ENCODE peak calls at places on chromosome 7, in four cellular contexts. One of them, this sample, is unnamed.

GRCh38 chr7:125173571-125173970 is 243.9 kb upstream of the POT1 start:
- DNase-seq in transverse colon: no peak
- DNase-seq in stomach: no peak
- DNase-seq in thyroid gland: no peak
- DNase-seq in this sample: no peak

GRCh38 chr7:103073989-103074518 is 542 bp downstream of the FBXL13 start:
- DNase-seq in stomach: peak; percentile 55
- DNase-seq in thyroid gland: no peak
- DNase-seq in transverse colon: peak; percentile 18
- DNase-seq in this sample: no peak

GRCh38 chr7:105887569-105888199 is 11.3 kb upstream of the ATXN7L1 start:
- DNase-seq in transverse colon: no peak
- DNase-seq in thyroid gland: peak; percentile 69
- DNase-seq in stomach: peak; percentile 74
- DNase-seq in this sample: no peak

GRCh38 chr7:30776971-30777370 is 5.8 kb downstream of the MINDY4 start:
- DNase-seq in transverse colon: no peak
- DNase-seq in thyroid gland: no peak
- DNase-seq in stomach: no peak
- DNase-seq in this sample: no peak

GRCh38 chr7:37408885-37409248 is 39.8 kb downstream of the ELMO1 start:
- DNase-seq in transverse colon: no peak
- DNase-seq in stomach: no peak
- DNase-seq in thyroid gland: no peak
- DNase-seq in this sample: peak; percentile 25

GRCh38 chr7:155371331-155371883 is 73.7 kb downstream of the INSIG1 start:
- DNase-seq in thyroid gland: no peak
- DNase-seq in stomach: no peak
- DNase-seq in transverse colon: no peak
- DNase-seq in this sample: no peak

GRCh38 chr7:55961994-55962393 is 2.4 kb upstream of the NIPSNAP2 start:
- DNase-seq in thyroid gland: no peak
- DNase-seq in stomach: no peak
- DNase-seq in transverse colon: no peak
- DNase-seq in this sample: peak; percentile 33

GRCh38 chr7:146772581-146772980 is 656.0 kb downstream of the CNTNAP2 start:
- DNase-seq in transverse colon: no peak
- DNase-seq in stomach: no peak
- DNase-seq in thyroid gland: no peak
- DNase-seq in this sample: peak; percentile 18

GRCh38 chr7:16811555-16811954 is 6.8 kb upstream of the AGR2 start:
- DNase-seq in transverse colon: no peak
- DNase-seq in thyroid gland: no peak
- DNase-seq in stomach: no peak
- DNase-seq in this sample: no peak

GRCh38 chr7:10022957-10023356 is 950.7 kb upstream of the PHF14 start:
- DNase-seq in thyroid gland: no peak
- DNase-seq in transverse colon: no peak
- DNase-seq in stomach: no peak
- DNase-seq in this sample: no peak

GRCh38 chr7:42069625-42070024 is 167.4 kb downstream of the GLI3 start:
- DNase-seq in transverse colon: no peak
- DNase-seq in stomach: no peak
- DNase-seq in thyroid gland: no peak
- DNase-seq in this sample: no peak

GRCh38 chr7:86692755-86693154 is 49.0 kb downstream of the GRM3 start:
- DNase-seq in transverse colon: no peak
- DNase-seq in stomach: no peak
- DNase-seq in thyroid gland: no peak
- DNase-seq in this sample: no peak

GRCh38 chr7:15686209-15686956 is at the start of gene MEOX2:
- DNase-seq in transverse colon: peak; percentile 44
- DNase-seq in thyroid gland: peak; percentile 32
- DNase-seq in stomach: no peak
- DNase-seq in this sample: no peak

GRCh38 chr7:17580141-17580540 is 281.7 kb downstream of the AHR start:
- DNase-seq in thyroid gland: no peak
- DNase-seq in stomach: no peak
- DNase-seq in transverse colon: no peak
- DNase-seq in this sample: no peak

DNA sequence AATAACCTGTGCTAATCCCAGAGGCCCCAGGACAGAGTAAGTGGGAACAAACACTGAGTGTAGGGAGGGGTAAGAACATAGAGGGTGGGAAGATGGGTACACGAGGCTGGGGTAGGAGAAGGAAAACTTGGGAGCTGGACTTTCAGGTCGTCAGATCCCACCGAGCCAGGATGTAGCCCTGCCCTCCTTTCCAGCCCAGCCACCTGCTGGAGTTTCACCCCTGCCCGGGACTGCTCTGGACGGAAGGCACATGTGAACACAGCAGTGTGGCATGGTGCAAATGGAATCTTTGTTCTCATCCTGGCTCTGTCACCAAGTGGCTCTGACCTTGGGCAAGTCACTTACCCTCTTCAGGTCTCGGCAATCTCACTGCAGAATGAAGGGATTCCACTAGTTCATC is 52.8 kb downstream of the PODXL start:
- DNase-seq in stomach: no peak
- DNase-seq in transverse colon: no peak
- DNase-seq in thyroid gland: no peak
- DNase-seq in this sample: no peak
- TF ChIP-seq POLR2A in stomach: no peak
- TF ChIP-seq POLR2A in transverse colon: no peak
- TF ChIP-seq POLR2A in thyroid gland: no peak
- TF ChIP-seq POLR2A in this sample: no peak

GRCh38 chr7:191105-192034 is 1.0 kb upstream of the FAM20C start:
- DNase-seq in transverse colon: no peak
- DNase-seq in stomach: no peak
- DNase-seq in thyroid gland: peak; percentile 92
- DNase-seq in this sample: no peak
- TF ChIP-seq POLR2A in transverse colon: no peak
- TF ChIP-seq POLR2A in stomach: no peak
- TF ChIP-seq POLR2A in thyroid gland: no peak
- TF ChIP-seq POLR2A in this sample: no peak

DNA sequence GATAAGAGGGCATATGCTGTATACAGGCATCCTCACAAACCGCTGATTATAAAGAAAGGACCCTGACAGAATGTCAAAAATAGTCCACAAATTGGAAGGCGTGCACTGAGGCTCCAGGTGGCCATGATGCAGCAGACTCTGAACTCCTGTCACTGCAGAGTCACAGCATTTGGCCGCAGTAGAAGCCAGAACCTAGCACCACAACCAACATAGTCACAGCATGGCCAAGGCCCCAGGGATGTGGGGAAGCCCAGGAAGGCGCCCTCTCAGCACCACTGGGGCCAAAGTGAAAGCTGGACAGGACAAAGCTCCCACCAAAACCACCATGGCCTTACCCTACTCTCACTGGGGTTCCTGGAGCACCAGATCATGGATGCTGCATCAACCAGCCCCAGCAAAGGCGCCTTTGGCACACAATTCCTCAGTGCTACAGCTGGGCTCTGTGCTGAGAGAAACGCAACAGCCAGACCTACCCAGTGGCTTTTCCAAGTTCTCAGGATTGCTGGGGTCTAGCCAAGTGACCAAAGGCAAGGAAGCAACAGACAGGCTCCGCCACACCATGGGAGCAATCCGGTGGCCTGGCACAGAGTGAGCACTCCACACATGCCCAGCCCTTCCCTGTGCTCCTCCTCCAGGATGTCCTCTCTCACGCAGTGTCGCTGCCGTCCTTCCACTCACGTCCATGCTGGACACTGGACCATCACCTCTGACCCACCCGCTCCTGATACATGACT is 60.2 kb downstream of the STK17A start:
- DNase-seq in transverse colon: no peak
- DNase-seq in stomach: no peak
- DNase-seq in thyroid gland: no peak
- DNase-seq in this sample: no peak
- TF ChIP-seq POLR2A in transverse colon: no peak
- TF ChIP-seq POLR2A in stomach: no peak
- TF ChIP-seq POLR2A in thyroid gland: no peak
- TF ChIP-seq POLR2A in this sample: no peak

GRCh38 chr7:70627488-70627887 is 504.5 kb upstream of the GALNT17 start:
- DNase-seq in thyroid gland: no peak
- DNase-seq in transverse colon: no peak
- DNase-seq in stomach: no peak
- DNase-seq in this sample: no peak
- TF ChIP-seq POLR2A in thyroid gland: no peak
- TF ChIP-seq POLR2A in transverse colon: no peak
- TF ChIP-seq POLR2A in stomach: no peak
- TF ChIP-seq POLR2A in this sample: no peak

GRCh38 chr7:101816499-101817030 is 861 bp upstream of the CUX1 start:
- DNase-seq in stomach: peak; percentile 65
- DNase-seq in transverse colon: peak; percentile 64
- DNase-seq in thyroid gland: peak; percentile 63
- DNase-seq in this sample: peak; percentile 49

GRCh38 chr7:101815826-101816488 is 1.5 kb upstream of the CUX1 start:
- DNase-seq in transverse colon: peak; percentile 79
- DNase-seq in stomach: peak; percentile 79
- DNase-seq in thyroid gland: peak; percentile 74
- DNase-seq in this sample: peak; percentile 92

GRCh38 chr7:101817930-101818698 is 688 bp downstream of the CUX1 start:
- DNase-seq in transverse colon: no peak
- DNase-seq in thyroid gland: no peak
- DNase-seq in stomach: no peak
- DNase-seq in this sample: no peak

GRCh38 chr7:101818699-101819071 is 1.3 kb downstream of the CUX1 start:
- DNase-seq in thyroid gland: peak; percentile 51
- DNase-seq in stomach: no peak
- DNase-seq in transverse colon: no peak
- DNase-seq in this sample: no peak

DNA sequence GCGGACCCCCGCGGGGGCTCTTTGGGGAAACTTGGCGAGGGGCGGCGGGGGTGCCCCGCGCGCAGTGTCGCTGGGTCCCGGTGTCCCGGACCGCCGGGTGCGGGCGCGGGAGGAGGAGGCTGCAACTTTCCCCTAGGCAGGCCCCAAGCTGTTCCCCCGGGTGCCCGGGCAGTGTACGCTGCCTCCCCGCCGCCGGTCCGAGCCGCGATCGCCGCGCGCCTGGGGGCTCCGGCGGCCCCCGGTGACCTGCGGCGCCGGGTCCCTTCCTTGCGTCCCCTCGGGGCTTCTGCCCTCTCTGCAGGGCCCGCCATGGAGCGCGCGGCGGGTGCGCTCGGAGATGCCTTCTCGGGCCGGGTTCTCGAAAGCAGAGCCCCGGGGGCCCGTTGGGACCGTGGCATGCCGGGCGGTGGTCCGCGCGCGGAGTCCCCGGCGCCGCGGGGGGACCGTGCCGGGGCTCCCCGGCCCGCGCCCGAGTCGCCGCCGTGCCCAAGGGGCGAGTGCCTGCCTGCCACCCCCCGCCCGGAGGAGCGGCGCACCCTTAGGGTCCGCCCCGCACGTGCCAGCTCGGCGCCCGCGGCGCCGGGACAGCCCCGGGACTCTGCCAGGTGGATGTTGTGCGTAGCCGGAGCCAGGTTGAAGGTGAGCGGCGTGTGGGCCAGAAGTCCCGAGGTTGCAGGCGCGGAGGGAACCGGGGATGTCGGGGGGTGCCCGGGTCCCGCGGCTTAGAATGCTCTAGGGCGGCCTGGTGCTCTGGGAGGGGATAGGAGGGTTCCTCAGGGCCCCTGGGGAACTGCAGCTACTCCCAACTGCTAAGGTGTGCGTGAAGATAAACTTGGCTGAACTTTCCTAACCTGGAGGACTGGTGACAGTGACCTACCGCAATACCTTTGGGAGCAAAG is at the start of gene CUX1:
- DNase-seq in stomach: peak; percentile 54
- DNase-seq in transverse colon: peak; percentile 59
- DNase-seq in thyroid gland: peak; percentile 52
- DNase-seq in this sample: peak; percentile 78
- TF ChIP-seq POLR2A in stomach: no peak
- TF ChIP-seq POLR2A in transverse colon: no peak
- TF ChIP-seq POLR2A in thyroid gland: no peak
- TF ChIP-seq POLR2A in this sample: no peak

GRCh38 chr7:26001662-26002244 is 150.2 kb upstream of the NFE2L3 start:
- DNase-seq in stomach: peak; percentile 76
- DNase-seq in thyroid gland: no peak
- DNase-seq in transverse colon: no peak
- DNase-seq in this sample: no peak
- TF ChIP-seq POLR2A in stomach: no peak
- TF ChIP-seq POLR2A in thyroid gland: no peak
- TF ChIP-seq POLR2A in transverse colon: no peak
- TF ChIP-seq POLR2A in this sample: no peak

DNA sequence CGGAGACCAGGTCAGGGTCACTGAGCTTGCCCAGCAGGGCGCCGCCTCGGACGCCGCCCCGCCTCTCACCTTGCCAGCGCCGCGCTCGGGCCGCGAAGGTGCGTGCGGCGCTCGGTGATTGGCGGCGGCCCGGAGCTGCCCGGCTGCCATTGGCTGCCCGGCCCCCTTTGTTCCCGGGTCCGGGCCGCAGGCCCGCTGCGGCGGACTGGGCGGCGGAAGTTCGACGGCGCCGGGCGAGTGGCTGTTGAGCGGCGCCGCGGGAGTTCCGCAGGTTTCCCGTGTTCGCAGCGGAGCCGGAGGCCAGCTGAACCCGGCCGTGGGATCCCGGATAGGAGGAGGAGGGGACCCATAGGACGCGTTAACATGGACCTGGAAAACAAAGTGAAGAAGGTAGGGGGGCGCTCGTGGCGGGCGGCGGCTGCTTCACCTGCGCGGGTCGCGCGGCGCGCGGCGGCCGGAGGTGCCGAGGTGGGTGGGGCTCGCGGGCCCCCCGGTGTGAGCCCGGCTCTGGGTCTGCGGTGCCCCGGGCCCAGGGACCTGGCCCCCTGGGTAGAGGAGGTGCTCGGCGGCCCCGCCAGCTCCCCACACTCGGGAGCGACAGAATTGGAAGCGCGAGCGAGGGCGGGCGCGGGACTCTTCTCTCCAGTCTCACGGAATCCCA is at the start of gene TES:
- DNase-seq in thyroid gland: peak; percentile 83
- DNase-seq in transverse colon: peak; percentile 87
- DNase-seq in stomach: peak; percentile 87
- DNase-seq in this sample: peak; percentile 34
- TF ChIP-seq POLR2A in thyroid gland: peak; percentile 84
- TF ChIP-seq POLR2A in transverse colon: peak; percentile 92
- TF ChIP-seq POLR2A in stomach: peak; percentile 71
- TF ChIP-seq POLR2A in this sample: no peak